ENCODE peak calls at places on chromosomes 6 and 20, in eight cellular contexts. Y, I, W, B, O, U, J and Z are unnamed samples.

GRCh38 chr6:15351631-15352030 is 105.8 kb downstream of the JARID2 start:
- DNase-seq in Y (no peak), I (no peak), W (no peak), B (no peak), O (no peak), U (no peak), J (no peak), Z (no peak)

GRCh38 chr6:111598211-111598610 is 7.5 kb downstream of the TRAF3IP2 start:
- DNase-seq in Y (no peak), I (no peak), W (no peak), B (no peak), O (no peak), U (no peak), J (no peak), Z (no peak)

GRCh38 chr6:163086563-163086895 is 328.0 kb upstream of the QKI start:
- DNase-seq in Y (no peak), I (no peak), W (no peak), B (no peak), O (no peak), U (no peak), J (no peak), Z (no peak)

GRCh38 chr6:14848019-14848418 is 397.9 kb upstream of the JARID2 start:
- DNase-seq in Y (no peak), I (no peak), W (no peak), B (no peak), O (no peak), U (no peak), J (no peak), Z (no peak)

GRCh38 chr6:83193747-83194582 is 808 bp downstream of the RWDD2A start:
- DNase-seq in Y (peak; percentile 84), I (no peak), W (no peak), B (peak; percentile 32), O (peak; percentile 36), U (peak; percentile 10), J (peak; percentile 7), Z (no peak)

GRCh38 chr6:43009124-43009523 is 4.6 kb downstream of the MEA1 start:
- DNase-seq in Y (no peak), I (no peak), W (peak; percentile 24), B (peak; percentile 49), O (no peak), U (peak; percentile 8), J (peak; percentile 20), Z (no peak)

GRCh38 chr6:159714404-159714803 is 12.9 kb upstream of the WTAP start:
- DNase-seq in Y (no peak), I (no peak), W (no peak), B (no peak), O (no peak), U (no peak), J (no peak), Z (no peak)

GRCh38 chr6:121055572-121056163 is 278.6 kb downstream of the TBC1D32 start:
- DNase-seq in Y (no peak), I (no peak), W (peak; percentile 44), B (peak; percentile 61), O (peak; percentile 42), U (peak; percentile 14), J (no peak), Z (no peak)

GRCh38 chr6:110799655-110800054 is 15.6 kb downstream of the CDK19 start:
- DNase-seq in Y (no peak), I (no peak), W (no peak), B (no peak), O (no peak), U (no peak), J (no peak), Z (no peak)

GRCh38 chr6:16752206-16752867 is 8.9 kb downstream of the ATXN1 start:
- DNase-seq in Y (no peak), I (peak; percentile 90), W (peak; percentile 96), B (peak; percentile 51), O (peak; percentile 71), U (no peak), J (no peak), Z (no peak)

GRCh38 chr6:144352310-144352709 is 67.2 kb downstream of the UTRN start:
- DNase-seq in Y (no peak), I (no peak), W (peak; percentile 90), B (no peak), O (no peak), U (no peak), J (no peak), Z (no peak)

GRCh38 chr20:62143118-62143975 is at the start of the genes PSMA7 and SS18L1:
- DNase-seq in Y (peak; percentile 96), I (peak; percentile 65), W (peak; percentile 71), B (peak; percentile 86), O (peak; percentile 92), U (peak; percentile 86), J (peak; percentile 81), Z (peak; percentile 92)

GRCh38 chr6:158460602-158461092 is 99.2 kb upstream of the TMEM181 start:
- DNase-seq in Y (no peak), I (no peak), W (peak; percentile 29), B (no peak), O (peak; percentile 30), U (no peak), J (no peak), Z (no peak)

GRCh38 chr6:105759015-105759414 is 327.1 kb upstream of the PRDM1 start:
- DNase-seq in Y (no peak), I (peak; percentile 73), W (no peak), B (no peak), O (no peak), U (no peak), J (no peak), Z (no peak)

GRCh38 chr6:12595161-12595792 is 121.3 kb upstream of the PHACTR1 start:
- DNase-seq in Y (no peak), I (peak; percentile 85), W (peak; percentile 94), B (no peak), O (no peak), U (no peak), J (no peak), Z (no peak)